ENCODE peak calls at places on chromosomes 11 and 22, in nine cellular contexts. One of them, this sample, is unnamed.

GRCh38 chr11:59263225-59263894 is 50.6 kb upstream of the MPEG1 start:
- DNase-seq in RPMI8226: peak
- DNase-seq in AG08395: no peak
- DNase-seq in NCI-H1105 treated with DMSO at 0.1 percent for 48 hours: no peak
- DNase-seq in SK-MEL-5: peak
- DNase-seq in cardiac muscle cell: no peak
- DNase-seq in endothelial cell: peak
- DNase-seq in AML-193: peak
- DNase-seq in COLO829: no peak
- DNase-seq in this sample: no peak

GRCh38 chr11:91859666-91860065 is 365.0 kb upstream of the FAT3 start:
- DNase-seq in RPMI8226: no peak
- DNase-seq in AG08395: no peak
- DNase-seq in NCI-H1105 treated with DMSO at 0.1 percent for 48 hours: no peak
- DNase-seq in SK-MEL-5: no peak
- DNase-seq in cardiac muscle cell: no peak
- DNase-seq in endothelial cell: no peak
- DNase-seq in AML-193: no peak
- DNase-seq in COLO829: no peak
- DNase-seq in this sample: no peak

GRCh38 chr11:117759305-117759704 is 37.7 kb downstream of the DSCAML1 start:
- DNase-seq in RPMI8226: no peak
- DNase-seq in AG08395: no peak
- DNase-seq in NCI-H1105 treated with DMSO at 0.1 percent for 48 hours: no peak
- DNase-seq in SK-MEL-5: no peak
- DNase-seq in cardiac muscle cell: no peak
- DNase-seq in endothelial cell: no peak
- DNase-seq in AML-193: no peak
- DNase-seq in COLO829: no peak
- DNase-seq in this sample: no peak

GRCh38 chr11:65780770-65781151 is at the start of gene AP5B1:
- DNase-seq in RPMI8226: peak
- DNase-seq in AG08395: peak
- DNase-seq in NCI-H1105 treated with DMSO at 0.1 percent for 48 hours: peak
- DNase-seq in SK-MEL-5: peak
- DNase-seq in cardiac muscle cell: peak
- DNase-seq in endothelial cell: peak
- DNase-seq in AML-193: peak
- DNase-seq in COLO829: peak
- DNase-seq in this sample: peak

GRCh38 chr11:127639916-127640315 is 639.3 kb upstream of the KIRREL3 start:
- DNase-seq in RPMI8226: no peak
- DNase-seq in AG08395: no peak
- DNase-seq in NCI-H1105 treated with DMSO at 0.1 percent for 48 hours: no peak
- DNase-seq in SK-MEL-5: no peak
- DNase-seq in cardiac muscle cell: no peak
- DNase-seq in endothelial cell: no peak
- DNase-seq in AML-193: no peak
- DNase-seq in COLO829: peak
- DNase-seq in this sample: no peak

GRCh38 chr22:19807914-19808872 is 46.5 kb downstream of the GNB1L start:
- DNase-seq in RPMI8226: no peak
- DNase-seq in AG08395: no peak
- DNase-seq in NCI-H1105 treated with DMSO at 0.1 percent for 48 hours: no peak
- DNase-seq in SK-MEL-5: no peak
- DNase-seq in cardiac muscle cell: no peak
- DNase-seq in endothelial cell: no peak
- DNase-seq in AML-193: no peak
- DNase-seq in COLO829: no peak
- DNase-seq in this sample: no peak

GRCh38 chr22:31235076-31235475 is 23.0 kb downstream of the LIMK2 start:
- DNase-seq in RPMI8226: no peak
- DNase-seq in AG08395: no peak
- DNase-seq in NCI-H1105 treated with DMSO at 0.1 percent for 48 hours: no peak
- DNase-seq in SK-MEL-5: no peak
- DNase-seq in cardiac muscle cell: peak
- DNase-seq in endothelial cell: no peak
- DNase-seq in AML-193: no peak
- DNase-seq in COLO829: no peak
- DNase-seq in this sample: no peak

GRCh38 chr22:46721716-46722115 is 16.3 kb downstream of the CERK start:
- DNase-seq in RPMI8226: no peak
- DNase-seq in AG08395: no peak
- DNase-seq in NCI-H1105 treated with DMSO at 0.1 percent for 48 hours: no peak
- DNase-seq in SK-MEL-5: no peak
- DNase-seq in cardiac muscle cell: no peak
- DNase-seq in endothelial cell: no peak
- DNase-seq in AML-193: no peak
- DNase-seq in COLO829: no peak
- DNase-seq in this sample: no peak

GRCh38 chr11:100328626-100329340 is 358.3 kb upstream of the ARHGAP42 start:
- DNase-seq in RPMI8226: no peak
- DNase-seq in AG08395: no peak
- DNase-seq in NCI-H1105 treated with DMSO at 0.1 percent for 48 hours: no peak
- DNase-seq in SK-MEL-5: peak
- DNase-seq in cardiac muscle cell: no peak
- DNase-seq in endothelial cell: no peak
- DNase-seq in AML-193: no peak
- DNase-seq in COLO829: no peak
- DNase-seq in this sample: no peak

GRCh38 chr11:132427611-132428010 is 1057.2 kb downstream of the NTM start:
- DNase-seq in RPMI8226: peak
- DNase-seq in AG08395: peak
- DNase-seq in NCI-H1105 treated with DMSO at 0.1 percent for 48 hours: no peak
- DNase-seq in SK-MEL-5: no peak
- DNase-seq in cardiac muscle cell: peak
- DNase-seq in endothelial cell: no peak
- DNase-seq in AML-193: no peak
- DNase-seq in COLO829: no peak
- DNase-seq in this sample: no peak

GRCh38 chr11:130165601-130166456 is 6.2 kb downstream of the ST14 start:
- DNase-seq in RPMI8226: no peak
- DNase-seq in AG08395: no peak
- DNase-seq in NCI-H1105 treated with DMSO at 0.1 percent for 48 hours: no peak
- DNase-seq in SK-MEL-5: no peak
- DNase-seq in cardiac muscle cell: no peak
- DNase-seq in endothelial cell: no peak
- DNase-seq in AML-193: peak
- DNase-seq in COLO829: no peak
- DNase-seq in this sample: peak